ENCODE peak calls at places on chromosome 4, in five cellular contexts. T, J, D, L and U are unnamed samples.

GRCh38 chr4:182179105-182179504 is 64.1 kb upstream of the TENM3 start:
- DNase-seq in J (no peak), T (no peak), L (peak; percentile 49), D (peak; percentile 33), U (no peak)

GRCh38 chr4:8895295-8895694 is 23.7 kb upstream of the HMX1 start:
- DNase-seq in J (no peak), L (no peak), D (no peak), T (no peak), U (no peak)

GRCh38 chr4:91319869-91320268 is 983.9 kb upstream of the GRID2 start:
- DNase-seq in D (no peak), T (no peak), J (no peak), L (no peak), U (no peak)

GRCh38 chr4:37623125-37623524 is 63.1 kb downstream of the RELL1 start:
- DNase-seq in T (no peak), J (no peak), L (no peak), D (no peak), U (no peak)

GRCh38 chr4:107034982-107035710 is 967 bp downstream of the DKK2 start:
- DNase-seq in D (no peak), L (no peak), J (peak; percentile 23), T (no peak), U (no peak)

GRCh38 chr4:82748176-82748575 is 50.4 kb downstream of the SCD5 start:
- DNase-seq in L (no peak), T (no peak), J (no peak), D (no peak), U (no peak)

GRCh38 chr4:94819371-94819770 is 61.6 kb downstream of the BMPR1B start:
- DNase-seq in D (no peak), L (no peak), J (no peak), T (no peak), U (no peak)

GRCh38 chr4:8211229-8211628 is 12.1 kb downstream of the SH3TC1 start:
- DNase-seq in T (no peak), D (no peak), J (no peak), L (no peak), U (no peak)

GRCh38 chr4:22029803-22030202 is 81.2 kb upstream of the KCNIP4 start:
- DNase-seq in J (no peak), D (no peak), T (peak; percentile 5), L (no peak), U (no peak)

GRCh38 chr4:181138116-181138515 is 1105.1 kb upstream of the TENM3 start:
- DNase-seq in T (no peak), D (no peak), L (no peak), J (no peak), U (no peak)

GRCh38 chr4:1535926-1536578 is 129.8 kb upstream of the NKX1-1 start:
- DNase-seq in L (no peak), T (no peak), J (no peak), D (no peak), U (no peak)

GRCh38 chr4:185534850-185535761 is at the start of gene PDLIM3:
- DNase-seq in L (peak; percentile 4), D (peak; percentile 75), J (peak; percentile 38), T (no peak), U (peak; percentile 35)

GRCh38 chr4:124179521-124180186 is 532.9 kb downstream of the ANKRD50 start:
- DNase-seq in T (no peak), J (no peak), L (no peak), D (no peak), U (no peak)